ENCODE peak calls at places on chromosomes 12 and 14, in nine cellular contexts. X is neural progenitor cell; Z is keratinocyte; A is uterus; D is CD4-positive, CD25-positive, alpha-beta regulatory T cell; V is MM.1S; J is HL-60; N is tibial artery; G is left lung. R is an unnamed sample.

GRCh38 chr12:47730341-47730744 is 5.1 kb upstream of the ENDOU start:
- DNase-seq in V (no peak), G (no peak), X (no peak), Z (no peak), N (no peak), D (no peak), J (no peak), A (no peak), R (no peak)

GRCh38 chr12:47377414-47378221 is 297.9 kb upstream of the AMIGO2 start:
- DNase-seq in G (peak), A (peak), J (no peak), X (no peak), V (no peak), Z (no peak), D (no peak), N (peak), R (peak)

GRCh38 chr14:93175492-93175891 is 9.2 kb downstream of the MOAP1 start:
- DNase-seq in X (no peak), N (no peak), A (no peak), Z (no peak), V (no peak), G (peak), D (no peak), J (no peak), R (no peak)

GRCh38 chr12:124073636-124074035 is 100.6 kb downstream of the ZNF664 start:
- DNase-seq in A (no peak), D (no peak), X (peak), V (no peak), Z (no peak), N (no peak), G (no peak), J (no peak), R (no peak)

GRCh38 chr14:85566603-85567002 is 36.7 kb downstream of the FLRT2 start:
- DNase-seq in A (no peak), V (no peak), J (no peak), G (no peak), D (no peak), N (no peak), X (no peak), Z (no peak), R (peak)

GRCh38 chr12:80422549-80422948 is 21.5 kb upstream of the PTPRQ start:
- DNase-seq in Z (no peak), J (no peak), X (no peak), V (no peak), D (no peak), G (no peak), N (no peak), A (no peak), R (no peak)

GRCh38 chr12:124450376-124450750 is 117.0 kb downstream of the NCOR2 start:
- DNase-seq in V (no peak), A (no peak), N (no peak), Z (no peak), G (no peak), J (no peak), D (no peak), X (no peak), R (no peak)

GRCh38 chr14:70234066-70234950 is 45.6 kb upstream of the SLC8A3 start:
- DNase-seq in X (no peak), D (no peak), G (no peak), Z (no peak), A (no peak), J (no peak), V (no peak), N (no peak), R (no peak)

GRCh38 chr14:79543966-79544365 is 667.3 kb downstream of the DIO2 start:
- DNase-seq in J (no peak), Z (peak), X (peak), V (no peak), N (no peak), G (no peak), A (no peak), D (no peak), R (peak)

GRCh38 chr14:72503696-72504368 is 390.1 kb downstream of the DPF3 start:
- DNase-seq in V (no peak), D (no peak), G (no peak), J (no peak), N (no peak), X (no peak), Z (no peak), A (no peak), R (no peak)

GRCh38 chr14:61347771-61348443 is 26.5 kb downstream of the PRKCH start:
- DNase-seq in D (no peak), V (no peak), Z (no peak), G (no peak), J (no peak), A (no peak), N (no peak), X (no peak), R (no peak)

GRCh38 chr12:86254399-86255107 is 1.6 kb downstream of the MGAT4C start:
- DNase-seq in N (no peak), J (no peak), A (no peak), V (no peak), Z (no peak), X (no peak), D (no peak), G (no peak), R (no peak)

GRCh38 chr14:36511981-36512584 is 7.9 kb downstream of the NKX2-1 start:
- DNase-seq in J (no peak), X (no peak), N (no peak), A (no peak), Z (no peak), G (no peak), V (no peak), D (no peak), R (no peak)

GRCh38 chr14:49962616-49963015 is 69.7 kb downstream of the ARF6 start:
- DNase-seq in D (no peak), J (no peak), A (no peak), N (no peak), Z (no peak), G (peak), V (no peak), X (no peak), R (peak)

DNA sequence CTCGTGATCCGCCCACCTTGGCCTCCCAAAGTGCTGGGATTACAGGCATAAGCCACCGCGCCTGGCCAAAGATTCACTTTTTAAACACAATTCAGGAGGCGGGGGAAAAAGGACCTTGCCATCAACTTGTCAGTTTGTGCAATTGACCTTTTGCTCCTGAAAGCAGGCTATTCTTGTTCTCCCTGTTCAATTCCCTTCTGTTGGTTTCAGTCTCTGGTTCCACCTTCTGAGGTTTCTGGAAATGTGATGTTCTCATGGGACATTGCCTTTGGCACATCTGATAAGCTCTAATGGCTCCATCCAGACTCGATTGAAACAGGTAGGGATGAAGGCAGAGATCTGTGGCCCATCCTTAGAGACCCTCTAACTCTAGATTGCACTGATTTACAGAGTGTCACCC is 17.9 kb upstream of the CCDC85C start:
- DNase-seq in G (no peak), J (no peak), N (no peak), A (no peak), Z (no peak), X (no peak), D (no peak), V (no peak), R (no peak)
- H3K27ac ChIP-seq in G (no peak), J (no peak), N (no peak), A (no peak), Z (no peak), X (no peak), D (no peak), V (no peak), R (peak)

GRCh38 chr12:68269727-68270126 is 16.3 kb upstream of the IL22 start:
- DNase-seq in N (no peak), D (no peak), J (no peak), X (no peak), G (no peak), A (no peak), Z (no peak), V (no peak), R (no peak)
- H3K27ac ChIP-seq in N (no peak), D (no peak), J (peak), X (no peak), G (no peak), A (no peak), Z (no peak), V (no peak), R (no peak)

GRCh38 chr12:1377117-1377516 is 217.3 kb downstream of the FBXL14 start:
- DNase-seq in N (no peak), A (no peak), X (no peak), Z (no peak), J (no peak), G (no peak), V (no peak), D (no peak), R (no peak)

GRCh38 chr12:1374296-1374695 is 220.1 kb downstream of the FBXL14 start:
- DNase-seq in A (no peak), N (no peak), G (no peak), J (no peak), X (no peak), Z (no peak), V (no peak), D (no peak), R (no peak)

GRCh38 chr12:1375323-1375722 is 219.1 kb downstream of the FBXL14 start:
- DNase-seq in V (no peak), J (no peak), Z (no peak), N (no peak), D (no peak), A (no peak), G (no peak), X (no peak), R (no peak)

GRCh38 chr12:1377681-1378080 is 216.7 kb downstream of the FBXL14 start:
- DNase-seq in D (no peak), A (no peak), Z (no peak), G (no peak), V (no peak), J (no peak), N (no peak), X (no peak), R (no peak)

DNA sequence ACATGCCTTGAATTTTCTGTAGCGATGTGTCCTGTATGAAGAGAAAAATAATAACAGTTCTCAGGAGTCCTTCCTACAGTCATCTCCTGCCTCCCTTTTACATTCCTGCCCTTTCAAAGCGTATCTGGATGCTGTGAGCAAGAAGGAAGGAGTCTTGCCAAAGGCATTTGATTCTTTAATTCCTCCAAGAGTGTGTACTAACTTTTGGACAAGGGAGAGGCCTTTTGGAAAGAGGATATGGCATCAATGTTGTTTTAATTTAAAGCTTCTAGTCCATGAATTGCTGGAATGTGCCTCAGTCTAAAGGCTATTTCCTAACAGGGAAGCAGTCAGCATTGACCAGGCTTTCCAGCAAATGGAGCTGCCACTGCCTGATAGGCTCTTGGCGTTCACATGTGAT is 220.5 kb downstream of the FBXL14 start:
- DNase-seq in N (no peak), J (no peak), D (no peak), V (no peak), Z (no peak), X (no peak), A (no peak), G (no peak), R (no peak)
- H3K27ac ChIP-seq in N (no peak), J (no peak), D (no peak), V (no peak), Z (no peak), X (peak), A (no peak), G (no peak), R (no peak)

GRCh38 chr12:54412348-54412747 is 6.7 kb downstream of the ITGA5 start:
- DNase-seq in G (no peak), J (no peak), X (no peak), V (no peak), Z (no peak), D (no peak), N (no peak), A (no peak), R (no peak)

GRCh38 chr12:54413284-54414190 is 5.5 kb downstream of the ITGA5 start:
- DNase-seq in V (peak), X (no peak), J (no peak), Z (no peak), D (peak), N (peak), A (no peak), G (peak), R (no peak)

GRCh38 chr12:54414191-54414525 is 4.9 kb downstream of the ITGA5 start:
- DNase-seq in A (no peak), J (no peak), D (no peak), X (no peak), V (no peak), N (no peak), Z (no peak), G (no peak), R (no peak)

GRCh38 chr12:54411398-54412241 is 7.4 kb downstream of the ITGA5 start:
- DNase-seq in G (peak), J (peak), N (peak), D (no peak), X (no peak), Z (peak), A (no peak), V (no peak), R (peak)

DNA sequence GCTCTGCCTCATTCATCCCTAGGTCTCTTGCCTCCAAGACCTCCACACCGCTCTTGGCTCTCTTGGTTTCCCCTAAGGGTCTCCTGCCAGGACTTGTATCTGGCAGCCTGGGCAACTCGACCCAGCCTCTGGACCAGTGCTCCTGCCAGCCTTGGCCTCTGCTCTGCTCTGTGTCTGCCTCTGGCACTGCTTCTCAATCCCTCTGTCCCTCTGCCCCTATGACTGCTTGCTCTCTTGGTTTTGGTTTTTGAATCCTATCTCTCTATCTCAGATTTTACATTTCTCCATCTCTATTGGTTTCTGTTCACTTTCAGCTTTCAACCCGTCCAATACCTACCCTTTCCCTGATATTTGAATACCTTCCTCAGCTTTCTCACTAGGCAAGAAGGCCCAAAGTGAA is 6.3 kb downstream of the ITGA5 start:
- DNase-seq in V (no peak), X (no peak), N (peak), G (no peak), J (no peak), D (peak), A (no peak), Z (no peak), R (no peak)
- H3K27ac ChIP-seq in V (no peak), X (no peak), N (peak), G (peak), J (peak), D (peak), A (peak), Z (peak), R (peak)

DNA sequence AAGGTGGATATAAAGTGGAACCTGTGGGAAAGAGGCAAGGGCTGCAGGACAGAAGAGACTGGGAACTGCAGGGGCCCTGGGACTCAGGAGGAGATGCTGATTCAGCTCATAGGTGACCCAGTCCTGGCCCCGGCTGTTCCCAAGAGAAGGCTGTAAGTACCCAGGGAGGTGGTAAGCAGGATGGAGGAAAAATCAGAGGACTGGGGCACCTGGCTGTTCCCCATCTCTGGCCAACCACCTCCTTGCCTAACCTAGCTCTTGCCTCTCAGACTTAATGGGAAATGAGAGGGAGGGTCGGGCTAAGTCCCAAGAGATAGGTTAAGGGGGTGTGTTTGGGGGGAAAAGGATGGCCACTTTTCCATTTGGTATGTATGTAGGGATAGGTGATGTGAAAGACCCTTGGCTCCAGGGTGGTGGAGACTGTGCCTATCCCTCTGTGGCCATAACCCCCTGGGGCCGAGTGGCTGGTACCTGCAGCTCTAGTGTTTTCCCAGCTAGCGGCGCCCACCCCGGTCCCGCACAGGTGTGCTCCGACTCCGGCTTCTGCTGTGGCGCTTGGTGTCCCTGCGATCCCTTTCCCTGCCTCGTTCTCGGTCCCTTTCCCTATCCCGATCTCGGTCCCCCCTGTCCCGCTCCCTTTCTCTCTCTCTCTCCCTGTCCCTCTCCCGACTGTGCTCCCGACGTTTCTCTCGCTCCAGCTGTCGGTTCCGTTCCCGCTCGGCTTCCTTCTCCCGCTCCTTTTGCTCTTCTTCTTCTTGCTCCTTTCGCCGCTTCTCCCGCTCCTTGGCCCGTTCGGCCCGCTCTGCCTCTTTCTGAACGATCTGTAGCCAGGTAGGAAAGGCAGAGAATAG is 1.6 kb upstream of the CDH24 start:
- DNase-seq in X (no peak), G (no peak), Z (no peak), N (no peak), D (no peak), V (no peak), A (no peak), J (no peak), R (no peak)
- H3K27ac ChIP-seq in X (peak), G (no peak), Z (no peak), N (no peak), D (no peak), V (no peak), A (peak), J (no peak), R (peak)

DNA sequence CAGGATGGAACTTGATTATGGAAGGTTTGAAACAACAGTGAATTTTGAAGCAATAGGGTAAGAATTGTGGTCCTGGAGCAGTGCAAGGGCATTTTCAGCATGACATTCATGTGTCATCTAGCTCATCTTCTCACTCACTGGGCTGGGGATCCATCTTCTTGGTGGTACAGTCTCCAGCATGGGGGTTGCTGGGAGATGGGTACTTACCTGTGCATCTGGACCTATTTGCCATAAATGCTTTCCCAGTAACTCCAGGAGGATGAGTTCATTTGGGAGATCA is 7.2 kb downstream of the HSP90AA1 start:
- DNase-seq in A (no peak), N (no peak), X (no peak), D (no peak), G (no peak), V (no peak), Z (no peak), J (peak), R (no peak)
- H3K27ac ChIP-seq in A (no peak), N (no peak), X (no peak), D (no peak), G (no peak), V (no peak), Z (no peak), J (no peak), R (no peak)